ENCODE peak calls at places on chromosomes 16 and 17, in four cellular contexts. Q, N, B and P are unnamed samples. For H3K36me3, the result is how much of the 10 kb centered on the place peaks cover.

GRCh38 chr17:82767041-82767754 is 15.3 kb downstream of the TBCD start:
- DNase-seq in B (no peak), N (no peak), Q (peak), P (no peak)

GRCh38 chr16:47995354-47995753 is 160.4 kb downstream of the ABCC12 start:
- DNase-seq in Q (no peak), N (no peak), B (no peak), P (no peak)

GRCh38 chr17:63531022-63531965 is 8.1 kb downstream of the KCNH6 start:
- DNase-seq in N (no peak), Q (no peak), B (no peak), P (no peak)

GRCh38 chr16:13957197-13958078 is 37.5 kb downstream of the ERCC4 start:
- DNase-seq in Q (peak), N (peak), B (peak), P (peak)

GRCh38 chr16:77383606-77384187 is 51.1 kb downstream of the ADAMTS18 start:
- DNase-seq in B (no peak), Q (no peak), N (no peak), P (no peak)

GRCh38 chr16:69187891-69188451 is 1.0 kb downstream of the SNTB2 start:
- DNase-seq in B (peak), Q (no peak), N (peak), P (peak)

GRCh38 chr17:50163846-50164696 is 1.7 kb upstream of the SGCA start:
- DNase-seq in Q (no peak), N (peak), B (no peak), P (no peak)

GRCh38 chr16:578232-578869 is 8.6 kb downstream of the PIGQ start:
- DNase-seq in N (no peak), B (no peak), Q (no peak), P (no peak)

GRCh38 chr16:89422905-89423630 is 67.3 kb downstream of the ANKRD11 start:
- DNase-seq in N (no peak), B (peak), Q (no peak), P (no peak)

GRCh38 chr16:56424791-56425438 is 430 bp downstream of the AMFR start:
- DNase-seq in Q (no peak), B (peak), N (peak), P (peak)

GRCh38 chr16:85376292-85377095 is 236.6 kb upstream of the GSE1 start:
- DNase-seq in B (peak), Q (no peak), N (peak), P (no peak)

GRCh38 chr16:527015-527903 is at the start of gene CAPN15:
- DNase-seq in N (peak), Q (peak), B (peak), P (peak)

GRCh38 chr17:69677130-69677529 is 262.6 kb downstream of the MAP2K6 start:
- DNase-seq in B (no peak), N (no peak), Q (no peak), P (no peak)

GRCh38 chr16:59463776-59464175 is 729.7 kb upstream of the GOT2 start:
- DNase-seq in Q (no peak), B (no peak), N (no peak), P (no peak)

GRCh38 chr17:73956595-73957465 is 246.6 kb upstream of the RPL38 start:
- DNase-seq in B (peak), N (peak), Q (peak), P (no peak)

GRCh38 chr16:70592106-70592571 is 54.2 kb upstream of the IL34 start:
- DNase-seq in B (peak), Q (no peak), N (peak), P (peak)

GRCh38 chr17:72592242-72592966 is 471.6 kb downstream of the SOX9 start:
- DNase-seq in N (peak), Q (peak), B (peak), P (no peak)

GRCh38 chr16:3640632-3641501 is 13.6 kb upstream of the DNASE1 start:
- DNase-seq in B (no peak), N (no peak), Q (no peak), P (no peak)

GRCh38 chr17:76567634-76568432 is 17.8 kb downstream of the ST6GALNAC2 start:
- DNase-seq in B (no peak), N (no peak), Q (no peak), P (no peak)

GRCh38 chr17:64058547-64059115 is 38.2 kb upstream of the ICAM2 start:
- DNase-seq in B (no peak), N (no peak), Q (no peak), P (no peak)

GRCh38 chr16:88599092-88599733 is 29.0 kb downstream of the ZC3H18 start:
- DNase-seq in Q (no peak), N (peak), B (no peak), P (no peak)

GRCh38 chr17:35460354-35460851 is 11.8 kb upstream of the SLFN13 start:
- DNase-seq in Q (peak), B (no peak), N (peak), P (peak)

GRCh38 chr17:36082062-36082461 is 7.9 kb downstream of the CCL3 start:
- DNase-seq in N (no peak), B (no peak), Q (no peak), P (no peak)

GRCh38 chr17:1109606-1110523 is 69.9 kb downstream of the ABR start:
- DNase-seq in Q (peak), B (peak), N (peak), P (no peak)

GRCh38 chr16:4944333-4945281 is 7.7 kb upstream of the PPL start:
- DNase-seq in N (peak), Q (no peak), B (peak), P (peak)

GRCh38 chr17:8806206-8807069 is 7.3 kb upstream of the MFSD6L start:
- DNase-seq in B (no peak), N (no peak), Q (no peak), P (no peak)

GRCh38 chr17:6269474-6269873 is 165.4 kb downstream of the AIPL1 start:
- DNase-seq in Q (peak), B (peak), N (peak), P (no peak)

GRCh38 chr17:45675892-45676291 is 108.2 kb upstream of the CRHR1 start:
- DNase-seq in N (no peak), B (no peak), Q (no peak), P (no peak)

GRCh38 chr17:16439303-16439791 is 24.0 kb downstream of the TRPV2 start:
- DNase-seq in N (no peak), Q (no peak), B (no peak), P (no peak)

GRCh38 chr16:12744860-12745259 is 58.8 kb downstream of the CPPED1 start:
- DNase-seq in Q (no peak), B (no peak), N (no peak), P (no peak)

GRCh38 chr16:66653581-66654350 is 42.8 kb downstream of the CMTM4 start:
- DNase-seq in N (no peak), Q (no peak), B (no peak), P (no peak)

GRCh38 chr16:11697319-11697718 is 29.1 kb downstream of the SNN start:
- DNase-seq in B (no peak), N (no peak), Q (no peak), P (no peak)
- H3K36me3 ChIP-seq in B (half or more), N (under half), Q (under half), P (under half)

GRCh38 chr17:78675316-78675616 is 98.1 kb upstream of the DNAH17 start:
- DNase-seq in Q (no peak), N (no peak), B (no peak), P (no peak)

GRCh38 chr17:78677303-78678219 is 100.4 kb upstream of the DNAH17 start:
- DNase-seq in N (no peak), B (no peak), Q (no peak), P (no peak)

GRCh38 chr17:78678220-78678554 is 101.0 kb upstream of the DNAH17 start:
- DNase-seq in Q (no peak), N (no peak), B (no peak), P (no peak)

GRCh38 chr17:78674595-78675315 is 97.6 kb upstream of the DNAH17 start:
- DNase-seq in N (no peak), Q (peak), B (no peak), P (no peak)

DNA sequence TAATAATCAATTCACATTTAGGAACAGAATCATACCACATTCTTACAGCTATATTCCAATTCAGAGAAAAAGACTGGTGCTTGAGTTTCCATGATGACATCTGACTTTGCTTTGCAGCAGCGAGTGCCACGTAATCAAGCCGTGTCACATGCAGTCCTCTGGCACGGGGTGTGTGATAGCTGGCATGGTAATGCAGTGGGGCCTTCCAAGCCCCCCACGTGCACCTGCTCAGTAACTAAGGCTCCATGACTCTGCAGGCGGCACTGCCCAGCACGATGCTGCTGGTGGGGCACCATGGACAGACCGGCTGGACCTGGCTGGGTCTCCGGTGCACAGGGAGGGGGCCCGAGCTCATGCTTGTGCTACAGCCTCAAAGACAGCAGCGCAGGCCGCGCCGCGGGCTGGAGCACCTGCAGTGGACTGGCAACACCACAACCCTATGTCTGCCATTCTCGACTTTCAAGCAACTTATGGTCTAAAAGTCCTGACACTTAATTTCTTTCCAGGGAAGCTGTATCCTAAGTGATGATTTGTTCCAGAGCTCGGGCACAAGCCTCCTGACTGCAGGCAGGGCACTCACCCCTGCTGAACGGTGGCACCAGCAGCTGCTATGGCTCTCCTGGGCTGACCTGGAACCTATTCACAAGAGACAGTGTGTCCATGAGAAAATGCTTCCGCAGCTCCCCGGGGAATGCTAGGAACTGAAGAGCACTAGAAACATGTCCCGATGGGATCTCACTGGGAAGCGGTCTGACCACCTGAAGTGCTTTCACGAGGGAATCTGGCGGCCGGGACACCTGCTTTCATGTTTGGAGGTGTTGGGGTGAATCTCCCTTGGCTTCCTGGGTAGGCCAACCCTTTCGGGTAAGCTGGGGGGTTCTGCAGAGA is 99.5 kb upstream of the DNAH17 start:
- DNase-seq in N (no peak), Q (no peak), B (no peak), P (no peak)
- H3K36me3 ChIP-seq in N (under half), Q (under half), B (under half), P (under half)

GRCh38 chr17:78675836-78676235 is 98.6 kb upstream of the DNAH17 start:
- DNase-seq in Q (no peak), B (no peak), N (no peak), P (no peak)
- H3K36me3 ChIP-seq in Q (under half), B (under half), N (under half), P (under half)

GRCh38 chr17:9991351-9991750 is 86.3 kb upstream of the RCVRN start:
- DNase-seq in B (no peak), Q (no peak), N (no peak), P (no peak)
- H3K36me3 ChIP-seq in B (under half), Q (under half), N (under half), P (under half)

DNA sequence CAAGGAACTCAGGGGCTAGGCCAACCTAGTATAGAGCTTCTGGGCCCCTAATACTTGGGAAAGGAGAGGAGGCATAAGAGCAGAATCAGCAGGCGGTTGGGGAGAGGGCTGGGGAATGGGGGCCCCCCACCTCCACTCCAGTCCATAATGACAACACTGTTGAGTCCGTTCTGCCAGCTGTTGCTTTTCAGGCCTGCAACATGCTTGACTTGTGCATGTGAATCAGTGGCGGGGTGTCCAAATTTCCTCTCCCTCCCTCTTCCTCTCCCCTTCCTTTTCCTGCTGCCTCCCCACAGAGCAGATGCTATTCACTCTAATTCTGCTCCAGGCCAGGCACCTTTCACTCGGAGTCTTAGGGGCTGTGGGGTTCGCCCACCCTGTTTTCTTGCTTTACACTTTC is 31.7 kb downstream of the SGSM2 start:
- DNase-seq in N (no peak), B (no peak), Q (no peak), P (no peak)
- H3K36me3 ChIP-seq in N (under half), B (under half), Q (under half), P (under half)

DNA sequence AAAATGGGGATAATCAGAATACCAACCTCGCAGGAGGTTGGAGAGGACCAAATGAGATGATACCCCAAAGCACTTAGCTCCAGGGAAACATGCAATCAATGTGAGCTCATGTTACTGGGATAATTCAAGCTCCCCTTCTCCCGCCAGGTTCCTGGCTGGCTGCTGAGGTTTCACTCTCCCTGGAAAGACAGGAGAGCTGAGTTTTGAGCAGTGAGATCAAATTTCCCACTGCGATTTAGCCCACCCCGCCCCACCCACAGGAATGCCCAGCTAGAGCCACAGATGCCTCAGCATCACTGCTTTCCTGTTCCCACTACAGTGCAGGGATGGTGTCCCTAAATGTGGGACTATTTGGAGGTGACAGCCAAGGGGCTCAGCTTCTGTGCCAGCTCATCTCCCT is 56.7 kb downstream of the ZNF423 start:
- DNase-seq in B (no peak), N (no peak), Q (peak), P (no peak)
- H3K36me3 ChIP-seq in B (under half), N (under half), Q (under half), P (under half)

GRCh38 chr17:68421486-68421885 is 35.8 kb downstream of the WIPI1 start:
- DNase-seq in B (no peak), N (no peak), Q (peak), P (no peak)

GRCh38 chr17:68424861-68425260 is 32.4 kb downstream of the WIPI1 start:
- DNase-seq in B (no peak), Q (peak), N (no peak), P (no peak)

GRCh38 chr17:68424188-68424587 is 33.1 kb downstream of the WIPI1 start:
- DNase-seq in B (no peak), Q (peak), N (no peak), P (no peak)

GRCh38 chr17:68423251-68423650 is 34.0 kb downstream of the WIPI1 start:
- DNase-seq in N (no peak), Q (peak), B (no peak), P (no peak)

DNA sequence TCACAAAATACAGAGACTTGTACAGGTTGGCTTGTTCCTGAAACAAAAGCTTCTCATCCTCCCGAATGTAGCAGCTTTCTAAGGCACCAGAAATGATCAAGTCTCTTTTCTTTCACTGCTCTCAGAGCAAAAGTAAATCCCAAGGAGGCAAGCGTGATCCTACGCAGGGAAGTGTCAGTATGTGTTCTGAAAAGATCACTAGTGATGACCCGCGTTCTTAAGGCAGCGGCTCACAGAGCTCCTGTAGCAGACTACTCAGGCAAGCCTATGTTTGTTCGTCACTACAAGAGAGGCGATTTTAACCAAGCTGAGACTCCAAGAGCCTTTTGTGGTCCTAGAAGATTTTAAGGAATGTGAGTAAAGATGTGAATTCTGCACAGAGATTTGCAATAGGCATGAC is 34.5 kb downstream of the WIPI1 start:
- DNase-seq in Q (peak), B (no peak), N (no peak), P (no peak)
- H3K36me3 ChIP-seq in Q (under half), B (under half), N (half or more), P (under half)

GRCh38 chr17:4020096-4020495 is 55.9 kb upstream of the ATP2A3 start:
- DNase-seq in Q (no peak), N (no peak), B (no peak), P (no peak)
- H3K36me3 ChIP-seq in Q (under half), N (half or more), B (under half), P (under half)

DNA sequence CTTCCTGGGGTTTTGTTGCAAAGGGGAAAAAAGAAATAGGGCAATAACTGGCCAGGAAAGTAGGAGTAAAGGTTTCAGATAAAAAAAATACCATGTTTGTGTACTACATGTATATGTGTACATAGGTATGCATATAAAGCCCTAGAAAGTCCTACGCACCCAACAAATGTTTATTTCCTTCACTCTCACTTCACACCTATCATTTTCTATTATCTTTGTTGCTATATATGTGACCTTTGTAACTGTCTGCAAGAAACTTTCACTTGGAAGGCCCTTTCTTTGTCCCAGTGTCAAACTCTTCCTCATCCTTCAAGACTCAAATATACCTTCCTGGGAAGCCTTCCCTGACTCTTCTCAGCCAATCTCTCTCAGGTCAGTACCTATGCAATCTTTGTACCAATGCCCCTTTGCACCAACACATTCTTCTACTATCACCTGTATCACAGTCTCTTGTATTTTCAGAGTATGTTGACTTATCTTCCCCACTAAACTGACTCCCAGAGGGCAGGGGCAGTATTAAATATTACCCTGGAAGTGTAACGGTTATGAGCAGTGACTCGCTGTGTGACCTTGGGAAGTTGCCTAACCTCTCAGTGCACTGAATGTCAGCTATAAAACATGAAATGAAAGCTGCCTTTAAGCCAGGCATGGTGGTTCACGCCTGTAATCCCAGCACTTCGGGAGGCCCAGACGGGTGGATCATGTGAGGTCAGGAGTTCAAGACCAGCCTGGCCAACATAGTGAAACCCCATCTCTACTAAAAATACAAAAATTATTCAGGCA is 6.5 kb downstream of the XPO6 start:
- DNase-seq in B (no peak), N (no peak), Q (no peak), P (no peak)
- H3K36me3 ChIP-seq in B (half or more), N (under half), Q (under half), P (under half)

GRCh38 chr16:65122724-65122973 is 786 bp upstream of the CDH11 start:
- DNase-seq in B (no peak), Q (no peak), N (no peak), P (no peak)

GRCh38 chr16:65121870-65122723 is at the start of gene CDH11:
- DNase-seq in Q (peak), B (peak), N (peak), P (peak)

GRCh38 chr16:65122974-65123845 is 1.3 kb upstream of the CDH11 start:
- DNase-seq in B (peak), Q (peak), N (peak), P (peak)

GRCh38 chr16:65119905-65120341 is 1.9 kb downstream of the CDH11 start:
- DNase-seq in N (no peak), Q (peak), B (peak), P (peak)

GRCh38 chr16:65120811-65121721 is 797 bp downstream of the CDH11 start:
- DNase-seq in Q (peak), N (peak), B (peak), P (peak)
- H3K36me3 ChIP-seq in Q (under half), N (under half), B (under half), P (under half)